ENCODE peak calls at places on chromosome 13, in seven cellular contexts. One of them, this sample, is unnamed.

GRCh38 chr13:69551193-69551592 is 556.4 kb upstream of the ATXN8OS start:
- DNase-seq in hippocampal formation: no peak
- DNase-seq in stimulated activated CD4-positive, alpha-beta T cell treated with anti-CD3 and anti-CD28 coated beads, Interleukin-4, amount 100 ng/mL, for 24 hours: no peak
- DNase-seq in cardiac fibroblast: no peak
- DNase-seq in AG09319: no peak
- DNase-seq in dorsolateral prefrontal cortex: no peak
- DNase-seq in non-pigmented ciliary epithelial cell: no peak
- DNase-seq in this sample: no peak

GRCh38 chr13:23671902-23672301 is 101.7 kb downstream of the TNFRSF19 start:
- DNase-seq in hippocampal formation: no peak
- DNase-seq in stimulated activated CD4-positive, alpha-beta T cell treated with anti-CD3 and anti-CD28 coated beads, Interleukin-4, amount 100 ng/mL, for 24 hours: no peak
- DNase-seq in cardiac fibroblast: peak; percentile 31
- DNase-seq in AG09319: no peak
- DNase-seq in dorsolateral prefrontal cortex: no peak
- DNase-seq in non-pigmented ciliary epithelial cell: no peak
- DNase-seq in this sample: peak; percentile 58

GRCh38 chr13:55572862-55573261 is 1567.9 kb upstream of the PRR20A start:
- DNase-seq in hippocampal formation: no peak
- DNase-seq in stimulated activated CD4-positive, alpha-beta T cell treated with anti-CD3 and anti-CD28 coated beads, Interleukin-4, amount 100 ng/mL, for 24 hours: no peak
- DNase-seq in cardiac fibroblast: no peak
- DNase-seq in AG09319: no peak
- DNase-seq in dorsolateral prefrontal cortex: no peak
- DNase-seq in non-pigmented ciliary epithelial cell: no peak
- DNase-seq in this sample: no peak

GRCh38 chr13:95710313-95710712 is 33.4 kb downstream of the DNAJC3 start:
- DNase-seq in hippocampal formation: no peak
- DNase-seq in stimulated activated CD4-positive, alpha-beta T cell treated with anti-CD3 and anti-CD28 coated beads, Interleukin-4, amount 100 ng/mL, for 24 hours: no peak
- DNase-seq in cardiac fibroblast: peak; percentile 57
- DNase-seq in AG09319: peak; percentile 23
- DNase-seq in dorsolateral prefrontal cortex: no peak
- DNase-seq in non-pigmented ciliary epithelial cell: peak; percentile 40
- DNase-seq in this sample: peak; percentile 46

GRCh38 chr13:103178986-103179695 is 112.9 kb upstream of the SLC10A2 start:
- DNase-seq in hippocampal formation: no peak
- DNase-seq in stimulated activated CD4-positive, alpha-beta T cell treated with anti-CD3 and anti-CD28 coated beads, Interleukin-4, amount 100 ng/mL, for 24 hours: no peak
- DNase-seq in cardiac fibroblast: no peak
- DNase-seq in AG09319: no peak
- DNase-seq in dorsolateral prefrontal cortex: no peak
- DNase-seq in non-pigmented ciliary epithelial cell: no peak
- DNase-seq in this sample: no peak

GRCh38 chr13:86174632-86175031 is 375.4 kb upstream of the SLITRK6 start:
- DNase-seq in hippocampal formation: no peak
- DNase-seq in stimulated activated CD4-positive, alpha-beta T cell treated with anti-CD3 and anti-CD28 coated beads, Interleukin-4, amount 100 ng/mL, for 24 hours: no peak
- DNase-seq in cardiac fibroblast: no peak
- DNase-seq in AG09319: no peak
- DNase-seq in dorsolateral prefrontal cortex: no peak
- DNase-seq in non-pigmented ciliary epithelial cell: no peak
- DNase-seq in this sample: no peak

GRCh38 chr13:43269037-43269476 is 245.7 kb downstream of the DNAJC15 start:
- DNase-seq in hippocampal formation: no peak
- DNase-seq in stimulated activated CD4-positive, alpha-beta T cell treated with anti-CD3 and anti-CD28 coated beads, Interleukin-4, amount 100 ng/mL, for 24 hours: no peak
- DNase-seq in cardiac fibroblast: peak; percentile 97
- DNase-seq in AG09319: peak; percentile 90
- DNase-seq in dorsolateral prefrontal cortex: no peak
- DNase-seq in non-pigmented ciliary epithelial cell: peak; percentile 88
- DNase-seq in this sample: peak; percentile 99

GRCh38 chr13:27965740-27966640 is 3.1 kb downstream of the CDX2 start:
- DNase-seq in hippocampal formation: no peak
- DNase-seq in stimulated activated CD4-positive, alpha-beta T cell treated with anti-CD3 and anti-CD28 coated beads, Interleukin-4, amount 100 ng/mL, for 24 hours: no peak
- DNase-seq in cardiac fibroblast: no peak
- DNase-seq in AG09319: no peak
- DNase-seq in dorsolateral prefrontal cortex: no peak
- DNase-seq in non-pigmented ciliary epithelial cell: no peak
- DNase-seq in this sample: no peak

GRCh38 chr13:85141425-85141824 is 657.8 kb downstream of the SLITRK6 start:
- DNase-seq in hippocampal formation: no peak
- DNase-seq in stimulated activated CD4-positive, alpha-beta T cell treated with anti-CD3 and anti-CD28 coated beads, Interleukin-4, amount 100 ng/mL, for 24 hours: no peak
- DNase-seq in cardiac fibroblast: no peak
- DNase-seq in AG09319: no peak
- DNase-seq in dorsolateral prefrontal cortex: no peak
- DNase-seq in non-pigmented ciliary epithelial cell: no peak
- DNase-seq in this sample: no peak

GRCh38 chr13:97425570-97425969 is 8.4 kb upstream of the RAP2A start:
- DNase-seq in hippocampal formation: no peak
- DNase-seq in stimulated activated CD4-positive, alpha-beta T cell treated with anti-CD3 and anti-CD28 coated beads, Interleukin-4, amount 100 ng/mL, for 24 hours: no peak
- DNase-seq in cardiac fibroblast: no peak
- DNase-seq in AG09319: no peak
- DNase-seq in dorsolateral prefrontal cortex: no peak
- DNase-seq in non-pigmented ciliary epithelial cell: no peak
- DNase-seq in this sample: no peak

GRCh38 chr13:112779856-112780604 is 90.2 kb downstream of the ATP11A start:
- DNase-seq in hippocampal formation: no peak
- DNase-seq in stimulated activated CD4-positive, alpha-beta T cell treated with anti-CD3 and anti-CD28 coated beads, Interleukin-4, amount 100 ng/mL, for 24 hours: no peak
- DNase-seq in cardiac fibroblast: no peak
- DNase-seq in AG09319: no peak
- DNase-seq in dorsolateral prefrontal cortex: no peak
- DNase-seq in non-pigmented ciliary epithelial cell: no peak
- DNase-seq in this sample: no peak

GRCh38 chr13:114107686-114108081 is 24.7 kb downstream of the RASA3 start:
- DNase-seq in hippocampal formation: peak; percentile 27
- DNase-seq in stimulated activated CD4-positive, alpha-beta T cell treated with anti-CD3 and anti-CD28 coated beads, Interleukin-4, amount 100 ng/mL, for 24 hours: no peak
- DNase-seq in cardiac fibroblast: peak; percentile 84
- DNase-seq in AG09319: peak; percentile 55
- DNase-seq in dorsolateral prefrontal cortex: peak; percentile 46
- DNase-seq in non-pigmented ciliary epithelial cell: no peak
- DNase-seq in this sample: peak; percentile 75

GRCh38 chr13:20924758-20925394 is 22.3 kb upstream of the XPO4 start:
- DNase-seq in hippocampal formation: peak; percentile 68
- DNase-seq in stimulated activated CD4-positive, alpha-beta T cell treated with anti-CD3 and anti-CD28 coated beads, Interleukin-4, amount 100 ng/mL, for 24 hours: peak; percentile 80
- DNase-seq in cardiac fibroblast: peak; percentile 92
- DNase-seq in AG09319: peak; percentile 54
- DNase-seq in dorsolateral prefrontal cortex: peak; percentile 68
- DNase-seq in non-pigmented ciliary epithelial cell: peak; percentile 46
- DNase-seq in this sample: peak; percentile 45

GRCh38 chr13:79406597-79406908 is 498 bp upstream of the RBM26 start:
- DNase-seq in hippocampal formation: no peak
- DNase-seq in stimulated activated CD4-positive, alpha-beta T cell treated with anti-CD3 and anti-CD28 coated beads, Interleukin-4, amount 100 ng/mL, for 24 hours: no peak
- DNase-seq in cardiac fibroblast: no peak
- DNase-seq in AG09319: no peak
- DNase-seq in dorsolateral prefrontal cortex: no peak
- DNase-seq in non-pigmented ciliary epithelial cell: no peak
- DNase-seq in this sample: no peak

GRCh38 chr13:45092668-45093067 is 27.6 kb upstream of the GTF2F2 start:
- DNase-seq in hippocampal formation: no peak
- DNase-seq in stimulated activated CD4-positive, alpha-beta T cell treated with anti-CD3 and anti-CD28 coated beads, Interleukin-4, amount 100 ng/mL, for 24 hours: no peak
- DNase-seq in cardiac fibroblast: peak; percentile 13
- DNase-seq in AG09319: peak; percentile 22
- DNase-seq in dorsolateral prefrontal cortex: no peak
- DNase-seq in non-pigmented ciliary epithelial cell: no peak
- DNase-seq in this sample: no peak

GRCh38 chr13:105979586-105979985 is 555.9 kb downstream of the EFNB2 start:
- DNase-seq in hippocampal formation: no peak
- DNase-seq in stimulated activated CD4-positive, alpha-beta T cell treated with anti-CD3 and anti-CD28 coated beads, Interleukin-4, amount 100 ng/mL, for 24 hours: no peak
- DNase-seq in cardiac fibroblast: peak; percentile 22
- DNase-seq in AG09319: no peak
- DNase-seq in dorsolateral prefrontal cortex: no peak
- DNase-seq in non-pigmented ciliary epithelial cell: no peak
- DNase-seq in this sample: no peak

GRCh38 chr13:110714798-110715394 is 1.4 kb downstream of the ING1 start:
- DNase-seq in hippocampal formation: peak; percentile 66
- DNase-seq in stimulated activated CD4-positive, alpha-beta T cell treated with anti-CD3 and anti-CD28 coated beads, Interleukin-4, amount 100 ng/mL, for 24 hours: peak; percentile 45
- DNase-seq in cardiac fibroblast: peak; percentile 63
- DNase-seq in AG09319: no peak
- DNase-seq in dorsolateral prefrontal cortex: peak; percentile 51
- DNase-seq in non-pigmented ciliary epithelial cell: no peak
- DNase-seq in this sample: no peak

GRCh38 chr13:62294210-62294609 is 878.6 kb upstream of the PCDH20 start:
- DNase-seq in hippocampal formation: no peak
- DNase-seq in stimulated activated CD4-positive, alpha-beta T cell treated with anti-CD3 and anti-CD28 coated beads, Interleukin-4, amount 100 ng/mL, for 24 hours: no peak
- DNase-seq in cardiac fibroblast: no peak
- DNase-seq in AG09319: no peak
- DNase-seq in dorsolateral prefrontal cortex: no peak
- DNase-seq in non-pigmented ciliary epithelial cell: peak; percentile 19
- DNase-seq in this sample: no peak

GRCh38 chr13:94311893-94312292 is 167.6 kb downstream of the DCT start:
- DNase-seq in hippocampal formation: no peak
- DNase-seq in stimulated activated CD4-positive, alpha-beta T cell treated with anti-CD3 and anti-CD28 coated beads, Interleukin-4, amount 100 ng/mL, for 24 hours: no peak
- DNase-seq in cardiac fibroblast: no peak
- DNase-seq in AG09319: no peak
- DNase-seq in dorsolateral prefrontal cortex: no peak
- DNase-seq in non-pigmented ciliary epithelial cell: no peak
- DNase-seq in this sample: no peak

GRCh38 chr13:32224916-32225315 is 90.2 kb downstream of the ZAR1L start:
- DNase-seq in hippocampal formation: no peak
- DNase-seq in stimulated activated CD4-positive, alpha-beta T cell treated with anti-CD3 and anti-CD28 coated beads, Interleukin-4, amount 100 ng/mL, for 24 hours: no peak
- DNase-seq in cardiac fibroblast: no peak
- DNase-seq in AG09319: no peak
- DNase-seq in dorsolateral prefrontal cortex: no peak
- DNase-seq in non-pigmented ciliary epithelial cell: no peak
- DNase-seq in this sample: no peak

GRCh38 chr13:85828094-85828684 is 29.0 kb upstream of the SLITRK6 start:
- DNase-seq in hippocampal formation: no peak
- DNase-seq in stimulated activated CD4-positive, alpha-beta T cell treated with anti-CD3 and anti-CD28 coated beads, Interleukin-4, amount 100 ng/mL, for 24 hours: no peak
- DNase-seq in cardiac fibroblast: peak; percentile 38
- DNase-seq in AG09319: no peak
- DNase-seq in dorsolateral prefrontal cortex: no peak
- DNase-seq in non-pigmented ciliary epithelial cell: no peak
- DNase-seq in this sample: no peak

GRCh38 chr13:31441804-31442487 is 242.2 kb downstream of the B3GLCT start:
- DNase-seq in hippocampal formation: no peak
- DNase-seq in stimulated activated CD4-positive, alpha-beta T cell treated with anti-CD3 and anti-CD28 coated beads, Interleukin-4, amount 100 ng/mL, for 24 hours: no peak
- DNase-seq in cardiac fibroblast: peak; percentile 21
- DNase-seq in AG09319: no peak
- DNase-seq in dorsolateral prefrontal cortex: no peak
- DNase-seq in non-pigmented ciliary epithelial cell: no peak
- DNase-seq in this sample: peak; percentile 42

GRCh38 chr13:31675521-31675953 is 63.8 kb upstream of the RXFP2 start:
- DNase-seq in hippocampal formation: no peak
- DNase-seq in stimulated activated CD4-positive, alpha-beta T cell treated with anti-CD3 and anti-CD28 coated beads, Interleukin-4, amount 100 ng/mL, for 24 hours: no peak
- DNase-seq in cardiac fibroblast: peak; percentile 59
- DNase-seq in AG09319: no peak
- DNase-seq in dorsolateral prefrontal cortex: no peak
- DNase-seq in non-pigmented ciliary epithelial cell: no peak
- DNase-seq in this sample: no peak

GRCh38 chr13:95367309-95367843 is 66.1 kb upstream of the ABCC4 start:
- DNase-seq in hippocampal formation: no peak
- DNase-seq in stimulated activated CD4-positive, alpha-beta T cell treated with anti-CD3 and anti-CD28 coated beads, Interleukin-4, amount 100 ng/mL, for 24 hours: no peak
- DNase-seq in cardiac fibroblast: no peak
- DNase-seq in AG09319: no peak
- DNase-seq in dorsolateral prefrontal cortex: no peak
- DNase-seq in non-pigmented ciliary epithelial cell: no peak
- DNase-seq in this sample: no peak

GRCh38 chr13:101155920-101156319 is 260.4 kb downstream of the NALCN start:
- DNase-seq in hippocampal formation: no peak
- DNase-seq in stimulated activated CD4-positive, alpha-beta T cell treated with anti-CD3 and anti-CD28 coated beads, Interleukin-4, amount 100 ng/mL, for 24 hours: no peak
- DNase-seq in cardiac fibroblast: no peak
- DNase-seq in AG09319: no peak
- DNase-seq in dorsolateral prefrontal cortex: no peak
- DNase-seq in non-pigmented ciliary epithelial cell: no peak
- DNase-seq in this sample: no peak

GRCh38 chr13:107680115-107680514 is 535.2 kb downstream of the LIG4 start:
- DNase-seq in hippocampal formation: no peak
- DNase-seq in stimulated activated CD4-positive, alpha-beta T cell treated with anti-CD3 and anti-CD28 coated beads, Interleukin-4, amount 100 ng/mL, for 24 hours: no peak
- DNase-seq in cardiac fibroblast: peak; percentile 5
- DNase-seq in AG09319: no peak
- DNase-seq in dorsolateral prefrontal cortex: no peak
- DNase-seq in non-pigmented ciliary epithelial cell: no peak
- DNase-seq in this sample: no peak

This sample was measured in skeletal muscle cell.